ENCODE peak calls at places on chromosomes 13 and 19, in ten cellular contexts. G is WTC11, C is osteoblast, Y is mesothelial cell of epicardium, O is left ventricle myocardium inferior, R is A673, T is retinal pigment epithelial cell, Z is lower leg skin, K is upper lobe of left lung, N is tibial artery. U is an unnamed sample.

GRCh38 chr19:35975608-35976214 is 19.3 kb upstream of the SDHAF1 start:
- DNase-seq in G (peak), K (no peak), C (no peak), O (no peak), Y (no peak), Z (no peak), T (no peak), R (no peak), N (no peak), U (no peak)

GRCh38 chr19:10535613-10536012 is 8.1 kb upstream of the ATG4D start:
- DNase-seq in Z (no peak), T (no peak), N (no peak), C (no peak), R (no peak), G (no peak), K (no peak), Y (no peak), O (no peak), U (no peak)

GRCh38 chr13:54184576-54184975 is 1156.0 kb downstream of the OLFM4 start:
- DNase-seq in T (no peak), Y (no peak), C (no peak), Z (no peak), G (no peak), N (no peak), O (no peak), R (no peak), K (no peak), U (no peak)

GRCh38 chr13:80195649-80196048 is 145.3 kb downstream of the SPRY2 start:
- DNase-seq in C (no peak), Z (no peak), Y (no peak), K (no peak), N (no peak), T (no peak), G (no peak), O (no peak), R (no peak), U (no peak)

GRCh38 chr13:97573011-97573410 is 139.0 kb downstream of the RAP2A start:
- DNase-seq in O (no peak), Z (no peak), G (no peak), N (no peak), R (peak), K (no peak), Y (no peak), T (peak), C (no peak), U (no peak)

GRCh38 chr13:46949211-46949610 is 52.4 kb upstream of the HTR2A start:
- DNase-seq in O (no peak), G (no peak), Z (no peak), T (no peak), Y (no peak), N (no peak), C (no peak), R (no peak), K (no peak), U (no peak)

GRCh38 chr19:13744179-13744578 is 20.1 kb upstream of the MRI1 start:
- DNase-seq in Z (no peak), G (no peak), K (no peak), T (no peak), O (no peak), C (no peak), N (no peak), R (no peak), Y (no peak), U (no peak)

GRCh38 chr13:19601749-19602725 is 31.4 kb upstream of the MPHOSPH8 start:
- DNase-seq in Y (peak), T (no peak), K (peak), C (peak), Z (peak), O (peak), G (peak), N (no peak), R (peak), U (no peak)

GRCh38 chr19:16588089-16588823 is 16.0 kb upstream of the SLC35E1 start:
- DNase-seq in G (no peak), N (no peak), Y (no peak), R (no peak), T (no peak), C (peak), Z (no peak), K (peak), O (no peak), U (peak)

GRCh38 chr19:8304841-8305621 is 3.1 kb downstream of the CD320 start:
- DNase-seq in Y (no peak), K (peak), Z (peak), O (no peak), G (peak), T (no peak), N (no peak), C (peak), R (peak), U (peak)

GRCh38 chr13:75016225-75016624 is 465.7 kb downstream of the TBC1D4 start:
- DNase-seq in O (no peak), G (no peak), Z (no peak), R (no peak), T (no peak), K (no peak), N (no peak), C (no peak), Y (no peak), U (no peak)

GRCh38 chr19:49355890-49356289 is 6.3 kb downstream of the TEAD2 start:
- DNase-seq in G (no peak), R (peak), C (no peak), Y (no peak), Z (no peak), N (no peak), T (no peak), K (peak), O (peak), U (no peak)

GRCh38 chr13:74256969-74257368 is 122.8 kb upstream of the KLF12 start:
- DNase-seq in O (no peak), R (no peak), G (no peak), Y (no peak), K (no peak), C (no peak), T (no peak), Z (no peak), N (no peak), U (no peak)

GRCh38 chr19:46608581-46609345 is 7.6 kb downstream of the CALM3 start:
- DNase-seq in R (no peak), K (no peak), O (peak), C (no peak), Y (no peak), T (no peak), G (peak), Z (peak), N (no peak), U (peak)

GRCh38 chr19:5987077-5987818 is 9.3 kb upstream of the RANBP3 start:
- DNase-seq in K (peak), R (peak), G (peak), Z (peak), O (peak), T (peak), Y (peak), C (peak), N (peak), U (peak)

GRCh38 chr13:21022694-21023325 is 38.6 kb downstream of the LATS2 start:
- DNase-seq in Z (peak), Y (no peak), N (peak), R (no peak), C (no peak), K (no peak), T (no peak), O (no peak), G (peak), U (no peak)

GRCh38 chr19:58544591-58545285 is 874 bp downstream of the TRIM28 start:
- DNase-seq in K (peak), Y (peak), G (peak), O (no peak), T (no peak), R (peak), C (peak), N (no peak), Z (no peak), U (no peak)

GRCh38 chr19:13978306-13978705 is 26.0 kb downstream of the DCAF15 start:
- DNase-seq in C (no peak), N (peak), K (peak), T (peak), Z (peak), R (peak), Y (peak), O (peak), G (peak), U (peak)

GRCh38 chr13:29481603-29482002 is 113.9 kb downstream of the SLC7A1 start:
- DNase-seq in Z (no peak), N (no peak), G (no peak), Y (no peak), C (peak), K (no peak), T (no peak), O (no peak), R (no peak), U (no peak)

GRCh38 chr13:41905600-41906254 is 55.2 kb downstream of the VWA8 start:
- DNase-seq in N (no peak), Z (no peak), T (no peak), Y (no peak), O (no peak), R (peak), C (peak), K (no peak), G (no peak), U (no peak)
- TF ChIP-seq CTCF in N (peak), Z (no peak), T (peak), Y (no peak), O (peak), R (peak), C (peak), K (peak), G (peak), U (no peak)

GRCh38 chr19:42272535-42272897 is 3.5 kb downstream of the CIC start:
- DNase-seq in O (no peak), Z (no peak), Y (no peak), K (peak), N (no peak), T (no peak), R (no peak), G (no peak), C (no peak), U (no peak)
- TF ChIP-seq CTCF in O (no peak), Z (no peak), Y (no peak), K (no peak), N (no peak), T (no peak), R (no peak), G (no peak), C (no peak), U (no peak)

GRCh38 chr19:7191946-7192691 is 102.1 kb downstream of the INSR start:
- DNase-seq in Y (no peak), G (no peak), Z (no peak), K (peak), C (peak), R (no peak), O (no peak), N (no peak), T (no peak), U (no peak)
- TF ChIP-seq CTCF in Y (no peak), G (no peak), Z (no peak), K (no peak), C (no peak), R (no peak), O (no peak), N (no peak), T (no peak), U (no peak)

DNA sequence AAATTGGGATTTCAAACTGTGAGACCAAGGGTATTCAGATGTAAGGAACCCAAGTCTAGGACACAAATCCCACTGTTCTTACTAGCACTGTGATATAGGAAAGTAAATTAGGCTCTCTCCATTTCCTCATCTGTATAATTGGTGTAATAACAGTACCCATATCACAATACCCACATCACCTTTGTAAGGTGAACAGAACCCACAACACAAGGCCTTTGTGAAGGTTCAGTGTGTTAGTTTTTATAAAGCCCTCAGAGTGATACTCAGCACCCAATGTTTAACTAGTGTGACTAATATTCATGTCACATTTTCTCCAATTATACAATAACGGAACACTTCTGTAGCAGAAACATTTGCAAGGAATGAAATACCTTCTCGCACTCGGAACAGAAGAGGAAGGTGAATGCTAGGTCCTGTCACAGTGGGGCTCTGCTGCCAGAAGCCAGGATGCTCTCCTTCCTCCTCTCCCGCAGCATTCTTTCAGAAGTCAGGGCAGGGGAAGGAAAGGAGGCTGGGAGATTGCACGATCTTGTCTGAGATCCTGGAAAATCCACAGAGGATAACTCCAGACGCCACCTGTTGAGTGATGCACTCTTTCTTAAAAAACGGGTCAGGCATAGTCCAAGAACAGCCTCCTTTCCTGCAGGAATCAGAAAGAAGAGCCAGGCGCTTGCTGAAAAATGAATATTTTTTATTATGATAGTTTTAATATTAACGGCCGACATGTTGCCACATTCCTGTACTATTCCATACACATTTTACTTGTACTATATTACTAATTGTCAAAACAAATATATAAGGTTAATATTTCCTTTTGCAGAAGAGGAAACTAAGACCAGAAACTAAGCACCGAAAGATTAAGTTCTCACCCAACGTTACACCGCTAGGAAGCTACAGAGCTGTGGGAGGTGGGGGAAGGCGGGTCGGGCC is 762 bp downstream of the ZNF45 start:
- DNase-seq in K (no peak), R (peak), G (no peak), T (no peak), C (no peak), Z (no peak), N (no peak), O (no peak), Y (no peak), U (no peak)
- TF ChIP-seq CTCF in K (no peak), R (no peak), G (no peak), T (peak), C (peak), Z (no peak), N (no peak), O (no peak), Y (no peak), U (no peak)

GRCh38 chr13:99656843-99657506 is 155.7 kb downstream of the TM9SF2 start:
- DNase-seq in Z (no peak), G (no peak), Y (no peak), T (no peak), R (peak), N (no peak), O (no peak), C (no peak), K (no peak), U (no peak)

GRCh38 chr13:99657848-99658265 is 156.6 kb downstream of the TM9SF2 start:
- DNase-seq in R (peak), G (peak), Y (no peak), T (no peak), Z (peak), O (peak), N (peak), C (no peak), K (peak), U (no peak)

GRCh38 chr13:99660101-99660500 is 158.8 kb downstream of the TM9SF2 start:
- DNase-seq in R (no peak), T (no peak), Y (no peak), K (no peak), N (no peak), G (no peak), Z (no peak), O (no peak), C (no peak), U (no peak)

GRCh38 chr13:99659234-99659633 is 158.0 kb downstream of the TM9SF2 start:
- DNase-seq in O (no peak), T (no peak), Y (no peak), K (no peak), R (no peak), C (no peak), Z (no peak), N (no peak), G (no peak), U (no peak)

DNA sequence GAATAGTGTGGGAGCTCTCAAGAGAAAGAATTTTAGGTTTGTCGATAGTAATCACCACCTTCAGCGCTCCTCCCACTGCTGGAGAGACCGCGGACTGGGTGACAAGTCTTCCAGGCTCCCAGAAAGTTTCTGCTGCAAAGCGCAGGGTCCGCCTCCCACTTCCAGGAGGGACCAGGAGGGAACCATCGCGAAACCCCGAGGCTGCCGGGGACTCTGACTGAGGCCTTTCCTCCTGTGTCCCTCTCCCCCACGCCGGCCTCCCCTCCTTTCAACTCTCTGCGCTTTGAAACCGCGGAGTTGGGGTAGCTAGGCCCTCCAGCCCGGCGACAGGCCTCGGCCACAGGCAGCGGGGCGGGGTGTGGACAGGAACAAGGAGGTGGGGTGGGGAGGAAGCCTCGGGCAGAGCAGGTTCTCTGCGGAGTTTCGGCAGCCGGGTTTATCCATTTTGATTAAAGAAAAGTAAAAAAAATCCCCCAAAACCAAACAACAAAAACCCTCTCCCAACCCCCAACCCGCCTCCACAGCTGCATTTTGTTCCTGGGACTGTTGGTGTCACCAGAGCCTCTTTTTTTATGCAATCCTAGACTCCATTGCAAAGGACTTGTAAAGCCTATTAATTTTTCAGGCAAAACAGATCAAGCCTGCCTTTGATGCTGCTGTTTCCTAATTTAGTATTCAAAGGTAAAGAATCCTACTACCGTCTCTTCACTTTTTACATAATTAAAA is 157.2 kb downstream of the TM9SF2 start:
- DNase-seq in Y (peak), O (peak), G (peak), K (peak), C (no peak), N (peak), T (peak), Z (peak), R (peak), U (peak)
- TF ChIP-seq CTCF in Y (no peak), O (peak), G (no peak), K (no peak), C (peak), N (no peak), T (peak), Z (no peak), R (peak), U (peak)

GRCh38 chr13:60260440-60260839 is 96.7 kb upstream of the DIAPH3 start:
- DNase-seq in O (no peak), G (peak), T (no peak), K (no peak), Z (no peak), C (no peak), N (no peak), Y (no peak), R (no peak), U (no peak)
- TF ChIP-seq CTCF in O (no peak), G (no peak), T (no peak), K (no peak), Z (no peak), C (no peak), N (no peak), Y (no peak), R (peak), U (no peak)

GRCh38 chr19:2887391-2887914 is 13.3 kb upstream of the ZNF57 start:
- DNase-seq in G (no peak), Z (no peak), C (peak), R (peak), N (no peak), Y (no peak), K (no peak), T (peak), O (no peak), U (peak)
- TF ChIP-seq CTCF in G (peak), Z (no peak), C (peak), R (peak), N (peak), Y (peak), K (peak), T (peak), O (peak), U (peak)